ENCODE peak calls at places on chromosomes 5 and 9, in ten cellular contexts. A is NCI-H1048, Q is left colon, R is C1 segment of cervical spinal cord, U is ovary, S is NCI-H510A, V is NCI-H2171 treated with DMSO at 0.1 percent for 48 hours, P is iPS DF 6.9, T is GM04504, E is Panc1. W is an unnamed sample.

GRCh38 chr5:172740483-172741205 is 30.4 kb downstream of the DUSP1 start:
- DNase-seq in P (no peak), E (no peak), Q (peak), T (peak), R (no peak), V (peak), U (no peak), A (no peak), S (no peak), W (no peak)

GRCh38 chr5:83570916-83571315 is 99.4 kb downstream of the VCAN start:
- DNase-seq in R (no peak), A (no peak), T (no peak), U (no peak), V (no peak), S (no peak), E (no peak), Q (no peak), P (no peak), W (no peak)

GRCh38 chr9:69028754-69029153 is 6.8 kb upstream of the FXN start:
- DNase-seq in S (no peak), T (no peak), V (no peak), P (no peak), Q (no peak), E (no peak), R (no peak), U (no peak), A (no peak), W (no peak)

GRCh38 chr9:21081451-21081850 is 3.7 kb upstream of the IFNB1 start:
- DNase-seq in Q (no peak), A (no peak), E (no peak), V (no peak), U (no peak), P (no peak), T (no peak), R (no peak), S (no peak), W (no peak)

GRCh38 chr5:177980776-177981175 is 15.3 kb downstream of the PROP1 start:
- DNase-seq in U (peak), V (no peak), E (no peak), P (no peak), Q (no peak), T (no peak), S (no peak), R (no peak), A (no peak), W (no peak)

GRCh38 chr5:134145779-134146581 is 30.8 kb downstream of the SKP1 start:
- DNase-seq in Q (peak), T (peak), S (no peak), P (peak), R (peak), E (peak), A (peak), U (peak), V (peak), W (peak)

GRCh38 chr9:104836235-104836634 is 72.3 kb downstream of the NIPSNAP3B start:
- DNase-seq in V (no peak), R (no peak), S (peak), P (no peak), Q (no peak), T (no peak), A (no peak), U (no peak), E (no peak), W (no peak)

GRCh38 chr9:89436963-89437625 is 60.8 kb downstream of the SEMA4D start:
- DNase-seq in A (no peak), R (no peak), E (no peak), Q (peak), S (peak), P (no peak), T (no peak), V (no peak), U (no peak), W (peak)

GRCh38 chr9:79471577-79472543 is 99.9 kb upstream of the TLE4 start:
- DNase-seq in U (peak), V (peak), A (no peak), Q (peak), R (peak), P (no peak), S (no peak), T (no peak), E (no peak), W (no peak)